ENCODE peak calls at places on chromosomes 4 and X, in five cellular contexts. D is naive thymus-derived CD4-positive, alpha-beta T cell; E is tibial artery; Y is ovary; R is lung. V is an unnamed sample.
A peak's percentile ranks its signal among the peaks of the same experiment; 100 is the strongest.

GRCh38 chrX:134743121-134743520 is 84.8 kb upstream of the PLAC1 start:
- DNase-seq in D (no peak), E (no peak), Y (no peak), R (no peak), V (no peak)

GRCh38 chr4:59200992-59201391 is 1999.1 kb upstream of the ADGRL3 start:
- DNase-seq in D (no peak), E (no peak), Y (no peak), R (no peak), V (no peak)

GRCh38 chr4:182826391-182826790 is 90.8 kb downstream of the DCTD start:
- DNase-seq in D (no peak), E (no peak), Y (no peak), R (no peak), V (no peak)

GRCh38 chr4:110196206-110196870 is 2.1 kb downstream of the ELOVL6 start:
- DNase-seq in D (peak; percentile 38), E (peak; percentile 28), Y (peak; percentile 29), R (peak; percentile 53), V (peak; percentile 78)

GRCh38 chr4:39030726-39031125 is 1.5 kb downstream of the TMEM156 start:
- DNase-seq in D (no peak), E (no peak), Y (no peak), R (no peak), V (no peak)

GRCh38 chrX:139204903-139205667 is 325.5 kb upstream of the F9 start:
- DNase-seq in D (no peak), E (peak; percentile 20), Y (peak; percentile 19), R (no peak), V (no peak)

GRCh38 chr4:41426523-41426922 is 111.4 kb upstream of the LIMCH1 start:
- DNase-seq in D (no peak), E (no peak), Y (no peak), R (no peak), V (no peak)

GRCh38 chr4:102180080-102180479 is 165.2 kb downstream of the SLC39A8 start:
- DNase-seq in D (no peak), E (no peak), Y (no peak), R (no peak), V (no peak)

GRCh38 chrX:136747003-136747986 is 33.4 kb downstream of the ARHGEF6 start:
- DNase-seq in D (no peak), E (no peak), Y (no peak), R (no peak), V (no peak)

GRCh38 chr4:128525387-128525786 is 237.8 kb upstream of the PGRMC2 start:
- DNase-seq in D (no peak), E (no peak), Y (no peak), R (no peak), V (no peak)

GRCh38 chr4:88522702-88523324 is 763 bp downstream of the PYURF start:
- DNase-seq in D (peak; percentile 13), E (peak; percentile 55), Y (peak; percentile 47), R (no peak), V (no peak)

GRCh38 chrX:139058831-139059495 is 347.4 kb upstream of the FGF13 start:
- DNase-seq in D (no peak), E (no peak), Y (no peak), R (no peak), V (peak; percentile 2)

GRCh38 chr4:74456056-74456744 is 11.3 kb downstream of the AREG start:
- DNase-seq in D (no peak), E (no peak), Y (no peak), R (no peak), V (no peak)

GRCh38 chr4:176902710-176903323 is 110.1 kb upstream of the VEGFC start:
- DNase-seq in D (no peak), E (no peak), Y (no peak), R (no peak), V (peak; percentile 50)

GRCh38 chr4:113893546-113893945 is 85.9 kb downstream of the ARSJ start:
- DNase-seq in D (no peak), E (no peak), Y (no peak), R (no peak), V (no peak)

GRCh38 chr4:131001371-131001770 is 1905.4 kb downstream of the C4orf33 start:
- DNase-seq in D (no peak), E (no peak), Y (no peak), R (no peak), V (no peak)

GRCh38 chr4:604131-604530 is 21.2 kb upstream of the PDE6B start:
- DNase-seq in D (no peak), E (no peak), Y (no peak), R (no peak), V (no peak)

GRCh38 chr4:48234575-48234974 is 35.1 kb downstream of the TEC start:
- DNase-seq in D (no peak), E (no peak), Y (no peak), R (no peak), V (no peak)

GRCh38 chrX:112513154-112513553 is 166.6 kb downstream of the LHFPL1 start:
- DNase-seq in D (no peak), E (no peak), Y (no peak), R (no peak), V (no peak)

GRCh38 chrX:119399772-119400101 is 601 bp downstream of the SLC25A43 start:
- DNase-seq in D (no peak), E (no peak), Y (no peak), R (no peak), V (no peak)

GRCh38 chr4:142036795-142037583 is 400.6 kb downstream of the IL15 start:
- DNase-seq in D (no peak), E (no peak), Y (no peak), R (no peak), V (no peak)

GRCh38 chr4:98728433-98728832 is 70.0 kb upstream of the TSPAN5 start:
- DNase-seq in D (no peak), E (no peak), Y (no peak), R (no peak), V (no peak)

GRCh38 chr4:109296545-109296944 is 5.9 kb downstream of the COL25A1 start:
- DNase-seq in D (no peak), E (no peak), Y (no peak), R (no peak), V (no peak)

GRCh38 chr4:30720021-30720655 is at the start of gene PCDH7:
- DNase-seq in D (no peak), E (peak; percentile 28), Y (no peak), R (no peak), V (peak; percentile 12)

GRCh38 chrX:123764967-123765871 is 32.4 kb upstream of the THOC2 start:
- DNase-seq in D (peak; percentile 22), E (peak; percentile 84), Y (peak; percentile 85), R (peak; percentile 80), V (peak; percentile 68)

GRCh38 chr4:80507507-80507906 is 172.0 kb downstream of the CFAP299 start:
- DNase-seq in D (no peak), E (no peak), Y (no peak), R (no peak), V (peak; percentile 32)

GRCh38 chr4:158374318-158374717 is 147.4 kb upstream of the RXFP1 start:
- DNase-seq in D (no peak), E (no peak), Y (no peak), R (no peak), V (no peak)

GRCh38 chrX:103585421-103586313 is at the start of gene TCEAL4:
- DNase-seq in D (peak; percentile 13), E (peak; percentile 56), Y (peak; percentile 74), R (peak; percentile 53), V (peak; percentile 51)

GRCh38 chrX:45068555-45068954 is 132.1 kb downstream of the DIPK2B start:
- DNase-seq in D (peak; percentile 27), E (no peak), Y (no peak), R (no peak), V (no peak)

GRCh38 chr4:63036159-63036866 is 1372.9 kb downstream of the TECRL start:
- DNase-seq in D (no peak), E (no peak), Y (no peak), R (no peak), V (no peak)

DNA sequence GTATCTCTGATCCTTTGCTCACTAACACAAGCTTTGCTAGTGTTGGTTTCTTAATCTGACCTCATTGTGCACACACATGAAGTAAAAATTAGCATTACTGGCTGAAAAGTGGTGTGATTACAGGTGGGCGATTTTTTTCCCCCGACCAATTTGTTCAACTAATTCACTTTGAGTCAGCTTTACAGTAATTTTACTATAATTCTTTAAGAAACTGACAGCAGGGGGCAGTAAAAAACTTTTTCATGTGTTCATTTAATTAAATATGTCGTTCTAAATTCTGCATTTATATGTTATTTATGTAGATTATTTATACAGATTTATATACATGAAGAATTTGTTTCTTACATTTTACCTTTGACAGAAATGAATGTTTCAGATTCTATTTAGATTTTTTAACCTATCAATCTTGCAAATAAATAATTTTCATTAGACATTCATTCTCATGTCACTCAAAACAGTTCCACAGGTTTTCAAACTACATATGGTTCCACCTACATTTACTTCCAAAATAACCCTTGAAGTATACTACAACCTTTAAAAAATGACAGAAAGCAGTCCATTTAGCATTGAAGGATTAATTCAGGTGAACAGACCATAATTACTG is 17.5 kb downstream of the PALLD start:
- DNase-seq in D (no peak), E (no peak), Y (no peak), R (no peak), V (no peak)
- H3K4me3 ChIP-seq in D (no peak overlapping the region), E (no peak overlapping the region), Y (no peak overlapping the region), R (no peak overlapping the region), V (no peak overlapping the region)

GRCh38 chr4:152919826-152920225 is 16.3 kb upstream of the FHDC1 start:
- DNase-seq in D (no peak), E (no peak), Y (no peak), R (no peak), V (no peak)

GRCh38 chr4:152920768-152921167 is 15.4 kb upstream of the FHDC1 start:
- DNase-seq in D (no peak), E (no peak), Y (no peak), R (no peak), V (no peak)

GRCh38 chr4:152926959-152927358 is 9.2 kb upstream of the FHDC1 start:
- DNase-seq in D (no peak), E (no peak), Y (no peak), R (no peak), V (no peak)

GRCh38 chr4:152917533-152918395 is 18.4 kb upstream of the FHDC1 start:
- DNase-seq in D (no peak), E (no peak), Y (no peak), R (no peak), V (no peak)

GRCh38 chr4:152921284-152921683 is 14.8 kb upstream of the FHDC1 start:
- DNase-seq in D (no peak), E (no peak), Y (no peak), R (no peak), V (no peak)
- H3K36me3 ChIP-seq in D (no peaks in the 10 kb centered on the region), E (peaks cover 10% of the 10 kb centered on the region), Y (no peaks in the 10 kb centered on the region), R (no peaks in the 10 kb centered on the region), V (no peaks in the 10 kb centered on the region)

GRCh38 chr4:1796486-1797204 is 3.6 kb downstream of the FGFR3 start:
- DNase-seq in D (no peak), E (no peak), Y (no peak), R (no peak), V (no peak)

GRCh38 chr4:1794809-1795303 is 1.8 kb downstream of the FGFR3 start:
- DNase-seq in D (no peak), E (no peak), Y (no peak), R (no peak), V (no peak)

GRCh38 chr4:1793940-1794808 is 1.1 kb downstream of the FGFR3 start:
- DNase-seq in D (no peak), E (no peak), Y (no peak), R (no peak), V (no peak)

GRCh38 chr4:1797298-1797860 is 4.3 kb downstream of the FGFR3 start:
- DNase-seq in D (no peak), E (no peak), Y (no peak), R (no peak), V (no peak)

GRCh38 chr4:1795304-1796195 is 2.5 kb downstream of the FGFR3 start:
- DNase-seq in D (no peak), E (no peak), Y (no peak), R (no peak), V (no peak)
- H3K4me3 ChIP-seq in D (no peak overlapping the region), E (peak overlapping the region; percentile 58), Y (peak overlapping the region; percentile 34), R (no peak overlapping the region), V (no peak overlapping the region)

GRCh38 chrX:340121-340520 is 21.5 kb upstream of the GTPBP6 start:
- DNase-seq in D (peak; percentile 18), E (no peak), Y (no peak), R (no peak), V (no peak)
- H3K36me3 ChIP-seq in D (peaks cover 46% of the 10 kb centered on the region), E (peaks cover 9% of the 10 kb centered on the region), Y (no peaks in the 10 kb centered on the region), R (no peaks in the 10 kb centered on the region), V (no peaks in the 10 kb centered on the region)